ENCODE peak calls at places on chromosome 14, in ten cellular contexts. B, T, S, X, C, W, I, V, F and Y are unnamed samples.

GRCh38 chr14:56273151-56273550 is 154.9 kb downstream of the PELI2 start:
- DNase-seq in B (peak; percentile 46), F (no peak), C (no peak), X (no peak), T (peak; percentile 63), V (no peak), S (peak; percentile 59), W (no peak), I (no peak), Y (no peak)

GRCh38 chr14:74618078-74618952 is 6.3 kb upstream of the LTBP2 start:
- DNase-seq in V (peak; percentile 76), I (peak; percentile 56), F (peak; percentile 49), C (peak; percentile 63), B (peak; percentile 67), W (peak; percentile 88), T (peak; percentile 62), X (peak; percentile 64), S (peak; percentile 74), Y (no peak)

GRCh38 chr14:88426271-88426670 is 40.8 kb downstream of the SPATA7 start:
- DNase-seq in V (peak; percentile 48), T (no peak), B (peak; percentile 74), I (no peak), S (peak; percentile 74), W (no peak), C (no peak), X (no peak), F (no peak), Y (no peak)

GRCh38 chr14:88995437-88996198 is 171.2 kb downstream of the TTC8 start:
- DNase-seq in I (no peak), S (peak; percentile 94), C (peak; percentile 46), B (peak; percentile 99), F (no peak), V (no peak), X (no peak), T (peak; percentile 74), W (no peak), Y (no peak)

GRCh38 chr14:35959835-35960234 is 133.7 kb downstream of the BRMS1L start:
- DNase-seq in I (no peak), C (no peak), B (no peak), S (no peak), X (no peak), T (no peak), F (no peak), V (no peak), W (no peak), Y (no peak)

GRCh38 chr14:35420036-35420811 is 15.7 kb upstream of the NFKBIA start:
- DNase-seq in X (no peak), F (no peak), W (no peak), T (no peak), I (no peak), C (no peak), V (no peak), B (peak; percentile 86), S (peak; percentile 54), Y (no peak)

GRCh38 chr14:56903304-56904021 is 93.2 kb upstream of the OTX2 start:
- DNase-seq in B (no peak), S (no peak), W (no peak), C (no peak), F (no peak), T (no peak), V (no peak), I (no peak), X (no peak), Y (no peak)

GRCh38 chr14:31380106-31380505 is 40.2 kb downstream of the HEATR5A start:
- DNase-seq in B (peak; percentile 61), T (no peak), X (no peak), I (no peak), W (no peak), C (no peak), V (no peak), S (peak; percentile 26), F (no peak), Y (no peak)

GRCh38 chr14:80390911-80391310 is 179.6 kb upstream of the DIO2 start:
- DNase-seq in T (no peak), C (no peak), V (no peak), W (no peak), I (no peak), B (peak; percentile 85), X (no peak), F (no peak), S (peak; percentile 51), Y (no peak)

GRCh38 chr14:100535287-100536131 is 51.7 kb downstream of the BEGAIN start:
- DNase-seq in B (no peak), V (peak; percentile 5), S (no peak), C (no peak), I (peak; percentile 11), X (peak; percentile 13), W (no peak), T (peak; percentile 45), F (no peak), Y (peak; percentile 25)

GRCh38 chr14:64695071-64695470 is 9.2 kb upstream of the PLEKHG3 start:
- DNase-seq in W (no peak), V (no peak), C (no peak), X (no peak), F (no peak), S (no peak), B (no peak), I (no peak), T (no peak), Y (no peak)
- H3K27ac ChIP-seq in W (no peak overlapping the region), V (no peak overlapping the region), C (no peak overlapping the region), X (peak overlapping the region; percentile 93), F (no peak overlapping the region), S (no peak overlapping the region), B (no peak overlapping the region), I (no peak overlapping the region), T (no peak overlapping the region), Y (no peak overlapping the region)

GRCh38 chr14:105481886-105482454 is 4.7 kb upstream of the CRIP1 start:
- DNase-seq in V (peak; percentile 96), C (peak; percentile 94), F (peak; percentile 80), W (peak; percentile 95), B (peak; percentile 88), I (peak; percentile 98), S (peak; percentile 95), X (peak; percentile 97), T (peak; percentile 98), Y (peak; percentile 97)

GRCh38 chr14:105482486-105483110 is 4.1 kb upstream of the CRIP1 start:
- DNase-seq in W (no peak), X (no peak), B (no peak), I (no peak), T (no peak), F (no peak), V (no peak), S (no peak), C (no peak), Y (no peak)

GRCh38 chr14:105484997-105485393 is 1.7 kb upstream of the CRIP1 start:
- DNase-seq in F (no peak), V (no peak), W (no peak), X (no peak), I (no peak), B (no peak), S (no peak), T (no peak), C (no peak), Y (no peak)

GRCh38 chr14:105484069-105484996 is 2.4 kb upstream of the CRIP1 start:
- DNase-seq in C (no peak), X (peak; percentile 66), V (no peak), S (no peak), T (peak; percentile 80), B (no peak), I (no peak), F (no peak), W (no peak), Y (no peak)

GRCh38 chr14:105483300-105484068 is 3.2 kb upstream of the CRIP1 start:
- DNase-seq in F (no peak), W (no peak), S (no peak), B (no peak), I (no peak), T (no peak), V (no peak), X (peak; percentile 55), C (no peak), Y (peak; percentile 79)
- H3K4me1 ChIP-seq in F (peaks cover 82% of the 10 kb centered on the region), W (peaks cover 81% of the 10 kb centered on the region), S (peaks cover 15% of the 10 kb centered on the region), B (peaks cover 23% of the 10 kb centered on the region), I (peaks cover 8% of the 10 kb centered on the region), T (peaks cover 13% of the 10 kb centered on the region), V (peaks cover 72% of the 10 kb centered on the region), X (peaks cover 98% of the 10 kb centered on the region), C (peaks cover 11% of the 10 kb centered on the region), Y (peaks cover 42% of the 10 kb centered on the region)

GRCh38 chr14:71554959-71555612 is 377.1 kb upstream of the RGS6 start:
- DNase-seq in T (no peak), I (no peak), W (no peak), X (no peak), B (no peak), C (no peak), V (no peak), F (no peak), S (no peak), Y (no peak)

GRCh38 chr14:71553779-71554178 is 378.4 kb upstream of the RGS6 start:
- DNase-seq in C (no peak), F (no peak), W (no peak), X (no peak), I (no peak), B (no peak), T (no peak), V (no peak), S (no peak), Y (no peak)

GRCh38 chr14:71551291-71551955 is 380.8 kb upstream of the RGS6 start:
- DNase-seq in F (no peak), C (no peak), T (no peak), I (no peak), W (no peak), S (peak; percentile 84), B (peak; percentile 92), V (no peak), X (no peak), Y (no peak)

GRCh38 chr14:71554323-71554722 is 377.9 kb upstream of the RGS6 start:
- DNase-seq in W (no peak), B (no peak), V (no peak), S (no peak), X (no peak), T (no peak), I (no peak), F (no peak), C (no peak), Y (no peak)

DNA sequence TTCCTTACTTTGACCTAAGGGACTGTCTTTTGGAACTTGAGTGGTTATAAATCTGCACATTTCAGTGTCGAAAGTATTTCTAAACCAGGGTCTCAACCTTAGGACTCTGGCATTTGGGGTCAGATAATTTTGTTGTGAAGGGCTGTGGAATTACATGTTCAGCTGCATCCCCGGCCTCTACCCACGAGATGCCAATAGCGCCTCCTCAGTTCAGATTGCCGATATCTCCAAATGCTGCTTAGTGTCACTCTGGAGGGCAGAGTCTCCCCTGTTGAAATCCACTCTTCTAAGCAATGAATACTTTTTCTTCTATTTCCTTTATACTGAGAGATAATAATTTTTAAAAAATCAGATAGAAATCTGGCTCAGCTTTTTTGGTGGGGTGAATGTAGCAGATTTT is 379.4 kb upstream of the RGS6 start:
- DNase-seq in C (no peak), V (no peak), I (no peak), W (no peak), S (no peak), F (no peak), X (no peak), B (no peak), T (no peak), Y (no peak)
- TF ChIP-seq CTCF in C (no peak), V (no peak), I (no peak), W (peak; percentile 7), S (no peak), F (no peak), X (no peak), B (no peak), T (no peak), Y (no peak)

DNA sequence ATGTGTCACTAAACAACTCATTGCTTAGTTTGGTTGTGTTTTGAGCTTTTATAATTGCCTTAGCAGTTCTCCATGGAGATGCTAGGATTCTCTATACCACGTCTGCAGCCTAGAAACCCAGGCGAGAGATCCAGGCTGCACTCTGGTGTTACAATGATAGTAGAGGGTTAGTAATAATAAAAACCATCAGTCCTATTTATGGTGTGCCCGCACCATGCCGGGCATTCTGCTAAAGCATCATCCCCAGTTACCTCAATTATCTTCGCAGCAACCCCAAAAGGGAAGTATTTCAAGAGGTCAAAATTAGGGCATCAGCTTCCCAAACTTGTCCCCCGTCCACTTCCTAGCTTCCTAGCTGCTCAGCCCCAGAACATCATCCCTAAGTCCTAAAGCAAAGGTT is 3.2 kb downstream of the SYNE3 start:
- DNase-seq in X (no peak), V (no peak), B (no peak), T (peak; percentile 52), C (no peak), S (no peak), I (no peak), F (no peak), W (no peak), Y (no peak)
- H3K27ac ChIP-seq in X (no peak overlapping the region), V (no peak overlapping the region), B (no peak overlapping the region), T (no peak overlapping the region), C (peak overlapping the region; percentile 15), S (no peak overlapping the region), I (no peak overlapping the region), F (no peak overlapping the region), W (no peak overlapping the region), Y (no peak overlapping the region)